ENCODE peak calls at places on chromosomes 12 and 14, in eight cellular contexts. One of them, this sample, is unnamed.

GRCh38 chr12:64895541-64895940 is 71.1 kb downstream of the TBC1D30 start:
- DNase-seq in 8988T: no peak
- DNase-seq in Daoy: peak; percentile 52
- DNase-seq in GM23248: peak; percentile 84
- DNase-seq in nephron progenitor cell: no peak
- DNase-seq in psoas muscle: no peak
- DNase-seq in NCI-H1417 treated with DMSO at 0.1 percent for 48 hours: no peak
- DNase-seq in heart left ventricle: no peak
- DNase-seq in this sample: no peak

GRCh38 chr12:120470150-120470817 is 736 bp upstream of the SRSF9 start:
- DNase-seq in 8988T: peak; percentile 32
- DNase-seq in Daoy: no peak
- DNase-seq in GM23248: peak; percentile 56
- DNase-seq in nephron progenitor cell: peak; percentile 14
- DNase-seq in psoas muscle: no peak
- DNase-seq in NCI-H1417 treated with DMSO at 0.1 percent for 48 hours: no peak
- DNase-seq in heart left ventricle: no peak
- DNase-seq in this sample: no peak

GRCh38 chr12:104508752-104509446 is 52.2 kb downstream of the CHST11 start:
- DNase-seq in 8988T: no peak
- DNase-seq in Daoy: no peak
- DNase-seq in GM23248: no peak
- DNase-seq in nephron progenitor cell: no peak
- DNase-seq in psoas muscle: no peak
- DNase-seq in NCI-H1417 treated with DMSO at 0.1 percent for 48 hours: no peak
- DNase-seq in heart left ventricle: no peak
- DNase-seq in this sample: no peak

GRCh38 chr14:69987416-69988144 is 108.4 kb downstream of the SMOC1 start:
- DNase-seq in 8988T: no peak
- DNase-seq in Daoy: no peak
- DNase-seq in GM23248: no peak
- DNase-seq in nephron progenitor cell: no peak
- DNase-seq in psoas muscle: no peak
- DNase-seq in NCI-H1417 treated with DMSO at 0.1 percent for 48 hours: no peak
- DNase-seq in heart left ventricle: no peak
- DNase-seq in this sample: no peak

GRCh38 chr12:3316776-3317480 is 174.1 kb upstream of the PRMT8 start:
- DNase-seq in 8988T: no peak
- DNase-seq in Daoy: no peak
- DNase-seq in GM23248: no peak
- DNase-seq in nephron progenitor cell: no peak
- DNase-seq in psoas muscle: no peak
- DNase-seq in NCI-H1417 treated with DMSO at 0.1 percent for 48 hours: no peak
- DNase-seq in heart left ventricle: no peak
- DNase-seq in this sample: no peak

GRCh38 chr12:48189331-48190125 is 6.1 kb downstream of the CCDC184 start:
- DNase-seq in 8988T: no peak
- DNase-seq in Daoy: peak; percentile 65
- DNase-seq in GM23248: peak; percentile 65
- DNase-seq in nephron progenitor cell: peak; percentile 80
- DNase-seq in psoas muscle: no peak
- DNase-seq in NCI-H1417 treated with DMSO at 0.1 percent for 48 hours: peak; percentile 33
- DNase-seq in heart left ventricle: peak; percentile 39
- DNase-seq in this sample: no peak

GRCh38 chr14:32609388-32609787 is 280.3 kb downstream of the AKAP6 start:
- DNase-seq in 8988T: no peak
- DNase-seq in Daoy: no peak
- DNase-seq in GM23248: no peak
- DNase-seq in nephron progenitor cell: no peak
- DNase-seq in psoas muscle: no peak
- DNase-seq in NCI-H1417 treated with DMSO at 0.1 percent for 48 hours: no peak
- DNase-seq in heart left ventricle: no peak
- DNase-seq in this sample: no peak

GRCh38 chr12:28161697-28162096 is 28.6 kb upstream of the CCDC91 start:
- DNase-seq in 8988T: no peak
- DNase-seq in Daoy: no peak
- DNase-seq in GM23248: no peak
- DNase-seq in nephron progenitor cell: no peak
- DNase-seq in psoas muscle: no peak
- DNase-seq in NCI-H1417 treated with DMSO at 0.1 percent for 48 hours: no peak
- DNase-seq in heart left ventricle: no peak
- DNase-seq in this sample: no peak

GRCh38 chr12:54689034-54689372 is 40.8 kb upstream of the DCD start:
- DNase-seq in 8988T: no peak
- DNase-seq in Daoy: no peak
- DNase-seq in GM23248: no peak
- DNase-seq in nephron progenitor cell: no peak
- DNase-seq in psoas muscle: no peak
- DNase-seq in NCI-H1417 treated with DMSO at 0.1 percent for 48 hours: peak; percentile 87
- DNase-seq in heart left ventricle: no peak
- DNase-seq in this sample: no peak

GRCh38 chr12:32437095-32437515 is 37.7 kb downstream of the FGD4 start:
- DNase-seq in 8988T: peak; percentile 68
- DNase-seq in Daoy: peak; percentile 92
- DNase-seq in GM23248: peak; percentile 86
- DNase-seq in nephron progenitor cell: no peak
- DNase-seq in psoas muscle: no peak
- DNase-seq in NCI-H1417 treated with DMSO at 0.1 percent for 48 hours: no peak
- DNase-seq in heart left ventricle: no peak
- DNase-seq in this sample: no peak

GRCh38 chr14:95052016-95052585 is 105.2 kb downstream of the DICER1 start:
- DNase-seq in 8988T: no peak
- DNase-seq in Daoy: no peak
- DNase-seq in GM23248: no peak
- DNase-seq in nephron progenitor cell: no peak
- DNase-seq in psoas muscle: no peak
- DNase-seq in NCI-H1417 treated with DMSO at 0.1 percent for 48 hours: no peak
- DNase-seq in heart left ventricle: no peak
- DNase-seq in this sample: peak; percentile 83